ENCODE peak calls at places on chromosomes 4 and X, in seven cellular contexts. One of them, this sample, is unnamed.
A peak's percentile ranks its signal among the peaks of the same experiment; 100 is the strongest.

GRCh38 chr4:184978211-184978610 is 40.1 kb upstream of the HELT start:
- DNase-seq in endothelial cell of umbilical vein: no peak
- DNase-seq in fibroblast of the conjunctiva: no peak
- DNase-seq in germinal center: no peak
- DNase-seq in stimulated activated CD4-positive, alpha-beta T cell treated with anti-CD3 and anti-CD28 coated beads, Interleukin-1b, Interleukin-23, amount 100 ng/mL, for 1 hour: no peak
- DNase-seq in GM04504: no peak
- DNase-seq in AG09319: no peak
- DNase-seq in this sample: no peak

GRCh38 chrX:40182095-40182494 is 84.3 kb upstream of the BCOR start:
- DNase-seq in endothelial cell of umbilical vein: no peak
- DNase-seq in stimulated activated CD4-positive, alpha-beta T cell treated with anti-CD3 and anti-CD28 coated beads, Interleukin-1b, Interleukin-23, amount 100 ng/mL, for 1 hour: no peak
- DNase-seq in germinal center: no peak
- DNase-seq in AG09319: no peak
- DNase-seq in GM04504: no peak
- DNase-seq in fibroblast of the conjunctiva: no peak
- DNase-seq in this sample: no peak

GRCh38 chr4:123166023-123166422 is 230.6 kb upstream of the SPRY1 start:
- DNase-seq in endothelial cell of umbilical vein: no peak
- DNase-seq in germinal center: no peak
- DNase-seq in GM04504: no peak
- DNase-seq in stimulated activated CD4-positive, alpha-beta T cell treated with anti-CD3 and anti-CD28 coated beads, Interleukin-1b, Interleukin-23, amount 100 ng/mL, for 1 hour: no peak
- DNase-seq in fibroblast of the conjunctiva: no peak
- DNase-seq in AG09319: no peak
- DNase-seq in this sample: no peak

GRCh38 chr4:41009411-41009810 is 204.9 kb downstream of the APBB2 start:
- DNase-seq in stimulated activated CD4-positive, alpha-beta T cell treated with anti-CD3 and anti-CD28 coated beads, Interleukin-1b, Interleukin-23, amount 100 ng/mL, for 1 hour: no peak
- DNase-seq in endothelial cell of umbilical vein: peak; percentile 58
- DNase-seq in germinal center: no peak
- DNase-seq in GM04504: no peak
- DNase-seq in fibroblast of the conjunctiva: no peak
- DNase-seq in AG09319: no peak
- DNase-seq in this sample: no peak

GRCh38 chr4:54819044-54819443 is 161.3 kb downstream of the KIT start:
- DNase-seq in stimulated activated CD4-positive, alpha-beta T cell treated with anti-CD3 and anti-CD28 coated beads, Interleukin-1b, Interleukin-23, amount 100 ng/mL, for 1 hour: no peak
- DNase-seq in fibroblast of the conjunctiva: no peak
- DNase-seq in AG09319: no peak
- DNase-seq in germinal center: no peak
- DNase-seq in endothelial cell of umbilical vein: no peak
- DNase-seq in GM04504: no peak
- DNase-seq in this sample: no peak

GRCh38 chr4:114807759-114808404 is 209.3 kb downstream of the UGT8 start:
- DNase-seq in fibroblast of the conjunctiva: peak; percentile 9
- DNase-seq in germinal center: peak; percentile 49
- DNase-seq in stimulated activated CD4-positive, alpha-beta T cell treated with anti-CD3 and anti-CD28 coated beads, Interleukin-1b, Interleukin-23, amount 100 ng/mL, for 1 hour: no peak
- DNase-seq in GM04504: peak; percentile 6
- DNase-seq in endothelial cell of umbilical vein: peak; percentile 38
- DNase-seq in AG09319: no peak
- DNase-seq in this sample: no peak

GRCh38 chr4:7653510-7654414 is 219.0 kb upstream of the PSAPL1 start:
- DNase-seq in GM04504: no peak
- DNase-seq in endothelial cell of umbilical vein: no peak
- DNase-seq in fibroblast of the conjunctiva: no peak
- DNase-seq in stimulated activated CD4-positive, alpha-beta T cell treated with anti-CD3 and anti-CD28 coated beads, Interleukin-1b, Interleukin-23, amount 100 ng/mL, for 1 hour: no peak
- DNase-seq in AG09319: no peak
- DNase-seq in germinal center: no peak
- DNase-seq in this sample: no peak

GRCh38 chrX:13109811-13110210 is 65.4 kb upstream of the FAM9C start:
- DNase-seq in endothelial cell of umbilical vein: peak; percentile 56
- DNase-seq in fibroblast of the conjunctiva: peak; percentile 42
- DNase-seq in germinal center: no peak
- DNase-seq in GM04504: no peak
- DNase-seq in AG09319: no peak
- DNase-seq in stimulated activated CD4-positive, alpha-beta T cell treated with anti-CD3 and anti-CD28 coated beads, Interleukin-1b, Interleukin-23, amount 100 ng/mL, for 1 hour: no peak
- DNase-seq in this sample: no peak

GRCh38 chrX:18899796-18900380 is 84.0 kb downstream of the PHKA2 start:
- DNase-seq in AG09319: no peak
- DNase-seq in germinal center: no peak
- DNase-seq in stimulated activated CD4-positive, alpha-beta T cell treated with anti-CD3 and anti-CD28 coated beads, Interleukin-1b, Interleukin-23, amount 100 ng/mL, for 1 hour: no peak
- DNase-seq in GM04504: no peak
- DNase-seq in fibroblast of the conjunctiva: no peak
- DNase-seq in endothelial cell of umbilical vein: peak; percentile 3
- DNase-seq in this sample: no peak

GRCh38 chrX:149512225-149512885 is 7.2 kb upstream of the IDS start:
- DNase-seq in GM04504: no peak
- DNase-seq in AG09319: no peak
- DNase-seq in germinal center: peak; percentile 30
- DNase-seq in fibroblast of the conjunctiva: no peak
- DNase-seq in stimulated activated CD4-positive, alpha-beta T cell treated with anti-CD3 and anti-CD28 coated beads, Interleukin-1b, Interleukin-23, amount 100 ng/mL, for 1 hour: peak; percentile 14
- DNase-seq in endothelial cell of umbilical vein: peak; percentile 55
- DNase-seq in this sample: peak; percentile 15

GRCh38 chrX:21946925-21947641 is 6.6 kb downstream of the SMS start:
- DNase-seq in AG09319: no peak
- DNase-seq in fibroblast of the conjunctiva: no peak
- DNase-seq in germinal center: no peak
- DNase-seq in stimulated activated CD4-positive, alpha-beta T cell treated with anti-CD3 and anti-CD28 coated beads, Interleukin-1b, Interleukin-23, amount 100 ng/mL, for 1 hour: no peak
- DNase-seq in endothelial cell of umbilical vein: peak; percentile 83
- DNase-seq in GM04504: no peak
- DNase-seq in this sample: no peak

GRCh38 chr4:132180020-132180427 is 969.1 kb upstream of the PCDH10 start:
- DNase-seq in GM04504: peak; percentile 29
- DNase-seq in stimulated activated CD4-positive, alpha-beta T cell treated with anti-CD3 and anti-CD28 coated beads, Interleukin-1b, Interleukin-23, amount 100 ng/mL, for 1 hour: no peak
- DNase-seq in fibroblast of the conjunctiva: peak; percentile 17
- DNase-seq in AG09319: no peak
- DNase-seq in germinal center: no peak
- DNase-seq in endothelial cell of umbilical vein: peak; percentile 45
- DNase-seq in this sample: peak; percentile 10

GRCh38 chr4:87819281-87819919 is 13.4 kb upstream of the MEPE start:
- DNase-seq in germinal center: no peak
- DNase-seq in endothelial cell of umbilical vein: no peak
- DNase-seq in stimulated activated CD4-positive, alpha-beta T cell treated with anti-CD3 and anti-CD28 coated beads, Interleukin-1b, Interleukin-23, amount 100 ng/mL, for 1 hour: no peak
- DNase-seq in AG09319: peak; percentile 5
- DNase-seq in GM04504: peak; percentile 52
- DNase-seq in fibroblast of the conjunctiva: peak; percentile 21
- DNase-seq in this sample: no peak

GRCh38 chrX:118350221-118350620 is 4.3 kb downstream of the WDR44 start:
- DNase-seq in germinal center: no peak
- DNase-seq in endothelial cell of umbilical vein: peak; percentile 31
- DNase-seq in fibroblast of the conjunctiva: no peak
- DNase-seq in GM04504: no peak
- DNase-seq in AG09319: no peak
- DNase-seq in stimulated activated CD4-positive, alpha-beta T cell treated with anti-CD3 and anti-CD28 coated beads, Interleukin-1b, Interleukin-23, amount 100 ng/mL, for 1 hour: no peak
- DNase-seq in this sample: no peak

This sample was measured in pulmonary artery endothelial cell.